ENCODE peak calls at places on chromosomes 4 and X, in five cellular contexts. C, Z, E, R and J are unnamed samples.

GRCh38 chr4:41384992-41385391 is 128.3 kb downstream of the UCHL1 start:
- DNase-seq in Z (no peak), E (no peak), R (no peak), C (peak), J (no peak)

GRCh38 chrX:107454302-107454701 is 4.8 kb downstream of the FRMPD3 start:
- DNase-seq in C (no peak), R (peak), E (no peak), Z (no peak), J (no peak)

GRCh38 chrX:51894697-51895336 is 1.4 kb downstream of the MAGED1 start:
- DNase-seq in E (no peak), C (no peak), R (no peak), Z (no peak), J (no peak)

GRCh38 chrX:33840176-33840575 is 291.9 kb downstream of the FAM47A start:
- DNase-seq in E (no peak), C (no peak), Z (no peak), R (no peak), J (no peak)

GRCh38 chrX:73127700-73128241 is 48.5 kb upstream of the PABPC1L2A start:
- DNase-seq in R (no peak), E (no peak), Z (no peak), C (no peak), J (no peak)

GRCh38 chrX:136488706-136489105 is 959 bp downstream of the BRS3 start:
- DNase-seq in R (no peak), C (no peak), Z (no peak), E (no peak), J (no peak)

GRCh38 chrX:4570141-4570540 is 856.7 kb upstream of the PRKX start:
- DNase-seq in R (peak), Z (no peak), C (no peak), E (no peak), J (no peak)

GRCh38 chrX:68694429-68695205 is 47.2 kb downstream of the STARD8 start:
- DNase-seq in R (no peak), Z (no peak), C (no peak), E (no peak), J (no peak)

GRCh38 chrX:84133023-84133422 is 55.0 kb downstream of the RPS6KA6 start:
- DNase-seq in C (no peak), R (no peak), E (no peak), Z (no peak), J (no peak)

GRCh38 chr4:132297346-132297745 is 851.7 kb upstream of the PCDH10 start:
- DNase-seq in C (no peak), R (no peak), E (no peak), Z (no peak), J (peak)

GRCh38 chr4:100828986-100829685 is 311.3 kb upstream of the EMCN start:
- DNase-seq in E (no peak), C (no peak), Z (no peak), R (no peak), J (no peak)